ENCODE peak calls at places on chromosomes 12 and 14, in seven cellular contexts. L, F, D, J, U, O and M are unnamed samples.
A peak's percentile ranks its signal among the peaks of the same experiment; 100 is the strongest.

GRCh38 chr12:125113263-125113662 is 48.0 kb downstream of the AACS start:
- DNase-seq in U (no peak), J (no peak), F (no peak), L (no peak), D (no peak), O (no peak), M (no peak)

GRCh38 chr14:22545842-22546721 is 42.9 kb downstream of the DAD1 start:
- DNase-seq in J (no peak), L (no peak), F (no peak), U (no peak), D (no peak), O (peak; percentile 24), M (peak; percentile 51)

GRCh38 chr12:7045913-7046312 is 14.6 kb upstream of the C1S start:
- DNase-seq in U (no peak), F (no peak), J (no peak), O (no peak), D (no peak), L (no peak), M (no peak)

GRCh38 chr14:37150414-37150813 is 22.0 kb downstream of the SLC25A21 start:
- DNase-seq in O (peak; percentile 63), F (no peak), D (no peak), L (no peak), U (no peak), J (no peak), M (peak; percentile 59)

GRCh38 chr14:70020350-70021170 is 141.3 kb downstream of the SMOC1 start:
- DNase-seq in J (no peak), D (no peak), F (peak; percentile 17), O (no peak), U (no peak), L (no peak), M (no peak)

GRCh38 chr12:91413591-91413990 is 231.0 kb upstream of the DCN start:
- DNase-seq in U (no peak), D (no peak), F (no peak), L (no peak), O (peak; percentile 85), J (no peak), M (peak; percentile 93)

GRCh38 chr12:38648813-38649212 is 256.6 kb downstream of the CPNE8 start:
- DNase-seq in L (no peak), F (no peak), D (no peak), O (no peak), J (no peak), U (no peak), M (no peak)

GRCh38 chr14:95133282-95133681 is 24.0 kb downstream of the DICER1 start:
- DNase-seq in L (no peak), J (no peak), U (no peak), F (no peak), O (no peak), D (no peak), M (no peak)

GRCh38 chr14:75018684-75019083 is 16.0 kb downstream of the EIF2B2 start:
- DNase-seq in F (no peak), D (no peak), J (no peak), O (no peak), U (no peak), L (no peak), M (peak; percentile 69)

GRCh38 chr14:101953151-101953550 is 11.2 kb upstream of the DYNC1H1 start:
- DNase-seq in F (no peak), O (no peak), D (no peak), L (no peak), J (no peak), U (no peak), M (no peak)

GRCh38 chr12:91781114-91781513 is 364.5 kb downstream of the BTG1 start:
- DNase-seq in U (no peak), D (no peak), O (peak; percentile 9), L (no peak), F (no peak), J (no peak), M (peak; percentile 49)

GRCh38 chr12:98514984-98515367 is 414 bp upstream of the TMPO start:
- DNase-seq in U (no peak), L (no peak), J (no peak), D (no peak), O (no peak), F (no peak), M (no peak)

GRCh38 chr12:52798003-52798670 is 2.2 kb upstream of the KRT3 start:
- DNase-seq in D (no peak), J (no peak), U (no peak), F (no peak), L (no peak), O (no peak), M (peak; percentile 58)

GRCh38 chr12:97758586-97758985 is 296.0 kb downstream of the RMST start:
- DNase-seq in F (no peak), D (no peak), O (no peak), J (no peak), U (no peak), L (no peak), M (no peak)

GRCh38 chr12:71397433-71397954 is 42.1 kb upstream of the LGR5 start:
- DNase-seq in L (no peak), J (no peak), U (no peak), O (no peak), F (no peak), D (no peak), M (no peak)

GRCh38 chr12:1670815-1671268 is 20.0 kb upstream of the ADIPOR2 start:
- DNase-seq in D (no peak), F (no peak), O (no peak), J (no peak), U (no peak), L (no peak), M (peak; percentile 74)

GRCh38 chr12:54021432-54022013 is 6.7 kb upstream of the HOXC6 start:
- DNase-seq in U (peak; percentile 81), D (no peak), O (no peak), L (no peak), F (no peak), J (no peak), M (peak; percentile 38)

GRCh38 chr14:22427771-22428228 is 161.2 kb downstream of the DAD1 start:
- DNase-seq in J (no peak), L (no peak), O (peak; percentile 79), D (peak; percentile 32), U (no peak), F (no peak), M (peak; percentile 69)

GRCh38 chr14:29215853-29216252 is 449.3 kb downstream of the FOXG1 start:
- DNase-seq in O (peak; percentile 38), F (no peak), U (no peak), D (no peak), L (no peak), J (no peak), M (peak; percentile 77)